ENCODE peak calls at places on chromosomes 7 and 10, in five cellular contexts. One of them, this sample, is unnamed.

GRCh38 chr7:151386301-151387160 is 23.3 kb downstream of the WDR86 start:
- DNase-seq in SW 1271: no peak
- DNase-seq in HTR-8/SVneo: no peak
- DNase-seq in IMR-90: no peak
- DNase-seq in heart right ventricle: no peak
- DNase-seq in this sample: no peak

GRCh38 chr7:100680589-100681271 is 7.2 kb downstream of the GNB2 start:
- DNase-seq in SW 1271: no peak
- DNase-seq in HTR-8/SVneo: no peak
- DNase-seq in IMR-90: no peak
- DNase-seq in heart right ventricle: no peak
- DNase-seq in this sample: no peak

GRCh38 chr10:78381072-78381471 is 347.4 kb downstream of the RPS24 start:
- DNase-seq in SW 1271: no peak
- DNase-seq in HTR-8/SVneo: no peak
- DNase-seq in IMR-90: no peak
- DNase-seq in heart right ventricle: no peak
- DNase-seq in this sample: no peak

GRCh38 chr10:86299562-86299961 is 67.0 kb downstream of the GRID1 start:
- DNase-seq in SW 1271: no peak
- DNase-seq in HTR-8/SVneo: no peak
- DNase-seq in IMR-90: no peak
- DNase-seq in heart right ventricle: no peak
- DNase-seq in this sample: peak; percentile 35

GRCh38 chr10:22022257-22023051 is 18.9 kb upstream of the DNAJC1 start:
- DNase-seq in SW 1271: no peak
- DNase-seq in HTR-8/SVneo: no peak
- DNase-seq in IMR-90: no peak
- DNase-seq in heart right ventricle: peak; percentile 14
- DNase-seq in this sample: no peak

GRCh38 chr7:98116656-98117461 is 10.2 kb downstream of the LMTK2 start:
- DNase-seq in SW 1271: no peak
- DNase-seq in HTR-8/SVneo: no peak
- DNase-seq in IMR-90: peak; percentile 75
- DNase-seq in heart right ventricle: no peak
- DNase-seq in this sample: no peak

GRCh38 chr7:27179503-27180430 is 5.3 kb downstream of the HOXA11 start:
- DNase-seq in SW 1271: no peak
- DNase-seq in HTR-8/SVneo: peak; percentile 72
- DNase-seq in IMR-90: peak; percentile 45
- DNase-seq in heart right ventricle: peak; percentile 55
- DNase-seq in this sample: no peak

GRCh38 chr7:73423519-73424485 is 9.8 kb upstream of the FZD9 start:
- DNase-seq in SW 1271: no peak
- DNase-seq in HTR-8/SVneo: no peak
- DNase-seq in IMR-90: peak; percentile 26
- DNase-seq in heart right ventricle: peak; percentile 40
- DNase-seq in this sample: no peak

GRCh38 chr10:6217621-6218020 is 14.9 kb downstream of the PFKFB3 start:
- DNase-seq in SW 1271: no peak
- DNase-seq in HTR-8/SVneo: no peak
- DNase-seq in IMR-90: no peak
- DNase-seq in heart right ventricle: no peak
- DNase-seq in this sample: no peak

GRCh38 chr10:13703101-13703818 is 116.5 kb downstream of the PRPF18 start:
- DNase-seq in SW 1271: no peak
- DNase-seq in HTR-8/SVneo: no peak
- DNase-seq in IMR-90: no peak
- DNase-seq in heart right ventricle: no peak
- DNase-seq in this sample: no peak

GRCh38 chr7:71687831-71688599 is 556.1 kb downstream of the GALNT17 start:
- DNase-seq in SW 1271: no peak
- DNase-seq in HTR-8/SVneo: no peak
- DNase-seq in IMR-90: no peak
- DNase-seq in heart right ventricle: no peak
- DNase-seq in this sample: no peak

GRCh38 chr7:117130262-117130661 is 177.0 kb downstream of the ST7 start:
- DNase-seq in SW 1271: no peak
- DNase-seq in HTR-8/SVneo: no peak
- DNase-seq in IMR-90: no peak
- DNase-seq in heart right ventricle: no peak
- DNase-seq in this sample: no peak